ENCODE peak calls at places on chromosomes 12 and 14, in seven cellular contexts. Y is AG10803, B is fibroblast of villous mesenchyme, I is AG04450, A is fibroblast of lung, K is sigmoid colon, T is endothelial cell of umbilical vein. W is an unnamed sample.

GRCh38 chr14:99939421-99939820 is 125.8 kb upstream of the EVL start:
- DNase-seq in Y (no peak), B (no peak), I (no peak), A (no peak), K (no peak), T (no peak), W (no peak)

GRCh38 chr12:117986705-117987469 is 18.1 kb upstream of the KSR2 start:
- DNase-seq in Y (peak; percentile 63), B (no peak), I (no peak), A (peak; percentile 86), K (no peak), T (no peak), W (peak; percentile 52)

GRCh38 chr12:90888316-90888715 is 66.7 kb downstream of the CCER1 start:
- DNase-seq in Y (no peak), B (peak; percentile 61), I (no peak), A (no peak), K (no peak), T (no peak), W (no peak)

GRCh38 chr14:61965030-61965745 is 203.0 kb downstream of the SNAPC1 start:
- DNase-seq in Y (peak; percentile 91), B (peak; percentile 92), I (peak; percentile 90), A (peak; percentile 86), K (no peak), T (no peak), W (peak; percentile 81)

GRCh38 chr14:101966742-101967141 is 2.4 kb downstream of the DYNC1H1 start:
- DNase-seq in Y (no peak), B (no peak), I (no peak), A (no peak), K (no peak), T (no peak), W (no peak)

GRCh38 chr14:75812592-75812991 is 151.5 kb downstream of the TTLL5 start:
- DNase-seq in Y (no peak), B (no peak), I (no peak), A (no peak), K (no peak), T (no peak), W (no peak)

GRCh38 chr14:44204061-44204815 is 302.8 kb downstream of the FSCB start:
- DNase-seq in Y (no peak), B (peak; percentile 47), I (no peak), A (peak; percentile 3), K (no peak), T (no peak), W (peak; percentile 29)

GRCh38 chr12:110498984-110499706 is 2.8 kb downstream of the VPS29 start:
- DNase-seq in Y (peak; percentile 64), B (peak; percentile 45), I (no peak), A (peak; percentile 52), K (no peak), T (no peak), W (no peak)

GRCh38 chr12:25200703-25201102 is 5.7 kb downstream of the ETFRF1 start:
- DNase-seq in Y (peak; percentile 78), B (no peak), I (no peak), A (peak; percentile 86), K (no peak), T (peak; percentile 16), W (no peak)

GRCh38 chr12:42187799-42188198 is 43.1 kb upstream of the GXYLT1 start:
- DNase-seq in Y (peak; percentile 7), B (peak; percentile 9), I (no peak), A (no peak), K (no peak), T (no peak), W (no peak)

GRCh38 chr14:89586258-89587127 is 169.5 kb upstream of the FOXN3 start:
- DNase-seq in Y (no peak), B (no peak), I (no peak), A (no peak), K (no peak), T (no peak), W (no peak)

GRCh38 chr12:50052964-50053363 is 4.4 kb upstream of the ASIC1 start:
- DNase-seq in Y (no peak), B (no peak), I (no peak), A (no peak), K (no peak), T (no peak), W (no peak)

GRCh38 chr14:73239463-73240241 is 2.3 kb downstream of the PAPLN start:
- DNase-seq in Y (peak; percentile 47), B (peak; percentile 63), I (no peak), A (peak; percentile 71), K (peak; percentile 88), T (peak; percentile 61), W (peak; percentile 39)

GRCh38 chr12:8032242-8033152 is at the start of gene FOXJ2:
- DNase-seq in Y (peak; percentile 64), B (peak; percentile 75), I (no peak), A (peak; percentile 63), K (peak; percentile 90), T (peak; percentile 80), W (no peak)

GRCh38 chr14:89165189-89165809 is 251.7 kb downstream of the FOXN3 start:
- DNase-seq in Y (no peak), B (peak; percentile 40), I (no peak), A (no peak), K (no peak), T (peak; percentile 96), W (no peak)

GRCh38 chr14:22039938-22040780 is 366.5 kb upstream of the OR4E1 start:
- DNase-seq in Y (no peak), B (no peak), I (no peak), A (no peak), K (no peak), T (peak; percentile 32), W (no peak)
- TF ChIP-seq CTCF in Y (no peak), B (peak; percentile 27), I (peak; percentile 45), A (peak; percentile 20), K (no peak), T (peak; percentile 51), W (peak; percentile 52)

DNA sequence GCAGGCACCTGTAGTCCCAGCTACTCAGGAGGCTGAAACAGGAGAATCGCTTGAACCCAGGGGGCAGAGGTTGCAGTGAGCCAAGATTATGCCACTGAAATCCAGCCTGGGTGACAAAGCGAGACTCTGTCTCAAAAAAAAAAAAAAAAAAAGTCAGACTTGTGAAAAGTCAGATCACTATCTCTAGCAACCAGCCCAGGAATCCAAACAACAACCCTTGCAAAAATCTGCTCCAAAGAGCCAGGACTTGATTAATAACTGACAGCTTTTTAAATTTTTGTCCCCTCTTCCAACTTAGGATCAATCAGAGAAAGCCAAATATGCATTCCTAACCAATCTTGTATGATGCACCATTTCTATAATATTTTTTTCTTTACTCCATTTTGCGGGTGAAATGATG is 7.7 kb upstream of the NFATC4 start:
- DNase-seq in Y (no peak), B (no peak), I (no peak), A (no peak), K (no peak), T (no peak), W (no peak)
- H3K4me3 ChIP-seq in Y (no peak overlapping the region), B (no peak overlapping the region), I (no peak overlapping the region), A (no peak overlapping the region), K (no peak overlapping the region), T (no peak overlapping the region), W (no peak overlapping the region)

GRCh38 chr12:48002179-48002601 is 2.1 kb downstream of the COL2A1 start:
- DNase-seq in Y (no peak), B (peak; percentile 5), I (no peak), A (peak; percentile 1), K (no peak), T (no peak), W (no peak)

GRCh38 chr12:48004039-48004940 is at the start of gene COL2A1:
- DNase-seq in Y (peak; percentile 7), B (peak; percentile 26), I (no peak), A (no peak), K (no peak), T (peak; percentile 27), W (no peak)

GRCh38 chr12:48004941-48005749 is 869 bp upstream of the COL2A1 start:
- DNase-seq in Y (no peak), B (no peak), I (no peak), A (no peak), K (no peak), T (no peak), W (no peak)

GRCh38 chr12:48002773-48003218 is 1.5 kb downstream of the COL2A1 start:
- DNase-seq in Y (peak; percentile 21), B (peak; percentile 57), I (no peak), A (peak; percentile 37), K (peak; percentile 75), T (peak; percentile 38), W (no peak)

GRCh38 chr12:48003226-48004038 is 844 bp downstream of the COL2A1 start:
- DNase-seq in Y (peak; percentile 9), B (no peak), I (no peak), A (no peak), K (no peak), T (peak; percentile 26), W (no peak)
- TF ChIP-seq CTCF in Y (no peak), B (no peak), I (peak; percentile 1), A (no peak), K (no peak), T (no peak), W (peak; percentile 3)

DNA sequence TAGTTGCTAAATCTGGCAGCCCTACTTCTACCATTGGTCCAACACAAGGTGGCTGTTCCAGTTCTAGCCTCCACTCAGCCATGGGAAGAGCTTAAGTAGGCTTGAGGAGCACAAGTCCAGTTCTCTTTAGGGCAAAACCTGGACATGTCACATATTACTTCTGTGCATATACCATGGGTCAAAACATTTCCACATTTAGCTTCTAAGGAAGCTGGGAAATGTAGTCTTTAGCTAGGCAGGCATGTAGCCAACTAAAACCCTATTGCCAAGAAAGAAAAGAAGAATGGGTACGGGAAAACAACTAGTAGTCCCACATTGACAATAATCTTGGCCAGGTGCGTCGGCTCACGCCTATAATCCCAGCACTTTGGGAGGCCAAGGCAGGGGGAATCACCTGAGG is 20.9 kb upstream of the EEA1 start:
- DNase-seq in Y (no peak), B (no peak), I (no peak), A (no peak), K (no peak), T (no peak), W (no peak)
- H3K4me3 ChIP-seq in Y (no peak overlapping the region), B (no peak overlapping the region), I (no peak overlapping the region), A (no peak overlapping the region), K (no peak overlapping the region), T (no peak overlapping the region), W (no peak overlapping the region)

GRCh38 chr14:34365309-34365915 is 96.6 kb downstream of the SPTSSA start:
- DNase-seq in Y (no peak), B (peak; percentile 37), I (no peak), A (no peak), K (no peak), T (peak; percentile 12), W (no peak)
- TF ChIP-seq CTCF in Y (peak; percentile 42), B (peak; percentile 42), I (peak; percentile 38), A (peak; percentile 20), K (no peak), T (no peak), W (peak; percentile 35)

DNA sequence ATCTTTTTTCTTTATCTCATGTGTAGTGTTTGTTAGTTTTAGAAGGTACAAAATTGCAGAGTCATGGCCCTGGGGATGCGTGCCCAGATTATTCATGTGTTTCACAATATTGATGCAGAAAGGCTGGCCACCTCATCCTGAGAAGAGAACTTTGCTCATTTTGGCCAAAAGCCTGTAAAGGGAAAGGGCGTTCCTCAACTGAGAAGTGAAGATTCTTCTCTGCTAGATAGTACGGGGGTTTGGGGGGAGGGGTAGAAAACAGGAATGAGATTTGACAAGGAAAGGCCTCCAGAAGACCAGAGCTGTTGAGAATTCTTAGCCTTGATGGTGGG is 1.7 kb downstream of the MGST1 start:
- DNase-seq in Y (peak; percentile 93), B (peak; percentile 95), I (peak; percentile 89), A (peak; percentile 91), K (peak; percentile 88), T (peak; percentile 36), W (no peak)
- H3K4me3 ChIP-seq in Y (peak overlapping the region; percentile 68), B (peak overlapping the region; percentile 67), I (peak overlapping the region; percentile 74), A (peak overlapping the region; percentile 68), K (peak overlapping the region; percentile 49), T (peak overlapping the region; percentile 86), W (peak overlapping the region; percentile 66)

GRCh38 chr12:3201741-3202500 is 124.7 kb downstream of the TSPAN9 start:
- DNase-seq in Y (no peak), B (peak; percentile 64), I (no peak), A (no peak), K (no peak), T (no peak), W (no peak)
- TF ChIP-seq CTCF in Y (no peak), B (peak; percentile 32), I (no peak), A (no peak), K (no peak), T (no peak), W (peak; percentile 16)